ENCODE peak calls at places on chromosomes 5 and 9, in seven cellular contexts. One of them, this sample, is unnamed.

GRCh38 chr9:16119861-16120641 is 567.2 kb downstream of the CCDC171 start:
- DNase-seq in hypothalamus: no peak
- DNase-seq in WTC11: no peak
- DNase-seq in mucosa of gallbladder: no peak
- DNase-seq in fibroblast of pulmonary artery: peak
- DNase-seq in activated CD8-positive, alpha-beta memory T cell treated with anti-CD3 and anti-CD28 coated beads for 24 hours: no peak
- DNase-seq in body of pancreas: no peak
- DNase-seq in this sample: peak

GRCh38 chr9:13266172-13266571 is 13.3 kb downstream of the MPDZ start:
- DNase-seq in hypothalamus: no peak
- DNase-seq in WTC11: no peak
- DNase-seq in mucosa of gallbladder: no peak
- DNase-seq in fibroblast of pulmonary artery: peak
- DNase-seq in activated CD8-positive, alpha-beta memory T cell treated with anti-CD3 and anti-CD28 coated beads for 24 hours: no peak
- DNase-seq in body of pancreas: peak
- DNase-seq in this sample: no peak

GRCh38 chr9:97673922-97674321 is 23.2 kb downstream of the XPA start:
- DNase-seq in hypothalamus: no peak
- DNase-seq in WTC11: no peak
- DNase-seq in mucosa of gallbladder: no peak
- DNase-seq in fibroblast of pulmonary artery: no peak
- DNase-seq in activated CD8-positive, alpha-beta memory T cell treated with anti-CD3 and anti-CD28 coated beads for 24 hours: no peak
- DNase-seq in body of pancreas: no peak
- DNase-seq in this sample: no peak

GRCh38 chr9:28197653-28198052 is 624.4 kb upstream of the C9orf72 start:
- DNase-seq in hypothalamus: no peak
- DNase-seq in WTC11: no peak
- DNase-seq in mucosa of gallbladder: no peak
- DNase-seq in fibroblast of pulmonary artery: no peak
- DNase-seq in activated CD8-positive, alpha-beta memory T cell treated with anti-CD3 and anti-CD28 coated beads for 24 hours: no peak
- DNase-seq in body of pancreas: no peak
- DNase-seq in this sample: no peak

GRCh38 chr5:53331463-53331862 is 149.0 kb upstream of the FST start:
- DNase-seq in hypothalamus: no peak
- DNase-seq in WTC11: no peak
- DNase-seq in mucosa of gallbladder: no peak
- DNase-seq in fibroblast of pulmonary artery: peak
- DNase-seq in activated CD8-positive, alpha-beta memory T cell treated with anti-CD3 and anti-CD28 coated beads for 24 hours: no peak
- DNase-seq in body of pancreas: no peak
- DNase-seq in this sample: peak

GRCh38 chr9:20307662-20308061 is 314.6 kb downstream of the MLLT3 start:
- DNase-seq in hypothalamus: no peak
- DNase-seq in WTC11: peak
- DNase-seq in mucosa of gallbladder: no peak
- DNase-seq in fibroblast of pulmonary artery: no peak
- DNase-seq in activated CD8-positive, alpha-beta memory T cell treated with anti-CD3 and anti-CD28 coated beads for 24 hours: no peak
- DNase-seq in body of pancreas: no peak
- DNase-seq in this sample: no peak

GRCh38 chr5:146427619-146427997 is 19.5 kb upstream of the TCERG1 start:
- DNase-seq in hypothalamus: no peak
- DNase-seq in WTC11: no peak
- DNase-seq in mucosa of gallbladder: no peak
- DNase-seq in fibroblast of pulmonary artery: no peak
- DNase-seq in activated CD8-positive, alpha-beta memory T cell treated with anti-CD3 and anti-CD28 coated beads for 24 hours: no peak
- DNase-seq in body of pancreas: no peak
- DNase-seq in this sample: no peak

GRCh38 chr5:115379622-115380344 is 83.3 kb upstream of the CCDC112 start:
- DNase-seq in hypothalamus: no peak
- DNase-seq in WTC11: no peak
- DNase-seq in mucosa of gallbladder: peak
- DNase-seq in fibroblast of pulmonary artery: no peak
- DNase-seq in activated CD8-positive, alpha-beta memory T cell treated with anti-CD3 and anti-CD28 coated beads for 24 hours: no peak
- DNase-seq in body of pancreas: peak
- DNase-seq in this sample: no peak

GRCh38 chr5:151094054-151094858 is 13.4 kb upstream of the TNIP1 start:
- DNase-seq in hypothalamus: no peak
- DNase-seq in WTC11: no peak
- DNase-seq in mucosa of gallbladder: no peak
- DNase-seq in fibroblast of pulmonary artery: peak
- DNase-seq in activated CD8-positive, alpha-beta memory T cell treated with anti-CD3 and anti-CD28 coated beads for 24 hours: peak
- DNase-seq in body of pancreas: peak
- DNase-seq in this sample: peak

GRCh38 chr5:157384971-157385709 is 74.9 kb upstream of the NIPAL4 start:
- DNase-seq in hypothalamus: no peak
- DNase-seq in WTC11: no peak
- DNase-seq in mucosa of gallbladder: peak
- DNase-seq in fibroblast of pulmonary artery: peak
- DNase-seq in activated CD8-positive, alpha-beta memory T cell treated with anti-CD3 and anti-CD28 coated beads for 24 hours: no peak
- DNase-seq in body of pancreas: peak
- DNase-seq in this sample: peak

GRCh38 chr5:32500206-32500605 is 55.7 kb upstream of the ZFR start:
- DNase-seq in hypothalamus: no peak
- DNase-seq in WTC11: peak
- DNase-seq in mucosa of gallbladder: no peak
- DNase-seq in fibroblast of pulmonary artery: no peak
- DNase-seq in activated CD8-positive, alpha-beta memory T cell treated with anti-CD3 and anti-CD28 coated beads for 24 hours: no peak
- DNase-seq in body of pancreas: no peak
- DNase-seq in this sample: no peak

GRCh38 chr5:2391566-2391965 is 359.9 kb downstream of the IRX2 start:
- DNase-seq in hypothalamus: no peak
- DNase-seq in WTC11: no peak
- DNase-seq in mucosa of gallbladder: no peak
- DNase-seq in fibroblast of pulmonary artery: no peak
- DNase-seq in activated CD8-positive, alpha-beta memory T cell treated with anti-CD3 and anti-CD28 coated beads for 24 hours: no peak
- DNase-seq in body of pancreas: no peak
- DNase-seq in this sample: no peak

GRCh38 chr9:127128341-127129072 is 6.1 kb upstream of the ANGPTL2 start:
- DNase-seq in hypothalamus: no peak
- DNase-seq in WTC11: no peak
- DNase-seq in mucosa of gallbladder: no peak
- DNase-seq in fibroblast of pulmonary artery: no peak
- DNase-seq in activated CD8-positive, alpha-beta memory T cell treated with anti-CD3 and anti-CD28 coated beads for 24 hours: no peak
- DNase-seq in body of pancreas: no peak
- DNase-seq in this sample: no peak

GRCh38 chr5:95907067-95907705 is 54.5 kb downstream of the ELL2 start:
- DNase-seq in hypothalamus: no peak
- DNase-seq in WTC11: no peak
- DNase-seq in mucosa of gallbladder: no peak
- DNase-seq in fibroblast of pulmonary artery: no peak
- DNase-seq in activated CD8-positive, alpha-beta memory T cell treated with anti-CD3 and anti-CD28 coated beads for 24 hours: no peak
- DNase-seq in body of pancreas: no peak
- DNase-seq in this sample: no peak

GRCh38 chr9:111925784-111926183 is 29.2 kb downstream of the UGCG start:
- DNase-seq in hypothalamus: no peak
- DNase-seq in WTC11: no peak
- DNase-seq in mucosa of gallbladder: no peak
- DNase-seq in fibroblast of pulmonary artery: no peak
- DNase-seq in activated CD8-positive, alpha-beta memory T cell treated with anti-CD3 and anti-CD28 coated beads for 24 hours: no peak
- DNase-seq in body of pancreas: no peak
- DNase-seq in this sample: peak

GRCh38 chr5:62460578-62460983 is 48.0 kb downstream of the IPO11 start:
- DNase-seq in hypothalamus: no peak
- DNase-seq in WTC11: no peak
- DNase-seq in mucosa of gallbladder: no peak
- DNase-seq in fibroblast of pulmonary artery: peak
- DNase-seq in activated CD8-positive, alpha-beta memory T cell treated with anti-CD3 and anti-CD28 coated beads for 24 hours: no peak
- DNase-seq in body of pancreas: peak
- DNase-seq in this sample: peak

GRCh38 chr5:109455598-109456096 is 45.9 kb upstream of the PJA2 start:
- DNase-seq in hypothalamus: no peak
- DNase-seq in WTC11: no peak
- DNase-seq in mucosa of gallbladder: peak
- DNase-seq in fibroblast of pulmonary artery: peak
- DNase-seq in activated CD8-positive, alpha-beta memory T cell treated with anti-CD3 and anti-CD28 coated beads for 24 hours: no peak
- DNase-seq in body of pancreas: peak
- DNase-seq in this sample: peak

GRCh38 chr9:126707083-126707482 is 93.4 kb downstream of the LMX1B start:
- DNase-seq in hypothalamus: no peak
- DNase-seq in WTC11: no peak
- DNase-seq in mucosa of gallbladder: no peak
- DNase-seq in fibroblast of pulmonary artery: no peak
- DNase-seq in activated CD8-positive, alpha-beta memory T cell treated with anti-CD3 and anti-CD28 coated beads for 24 hours: no peak
- DNase-seq in body of pancreas: no peak
- DNase-seq in this sample: no peak

GRCh38 chr9:109108318-109108717 is 11.4 kb downstream of the TMEM245 start:
- DNase-seq in hypothalamus: no peak
- DNase-seq in WTC11: no peak
- DNase-seq in mucosa of gallbladder: no peak
- DNase-seq in fibroblast of pulmonary artery: peak
- DNase-seq in activated CD8-positive, alpha-beta memory T cell treated with anti-CD3 and anti-CD28 coated beads for 24 hours: no peak
- DNase-seq in body of pancreas: no peak
- DNase-seq in this sample: peak

GRCh38 chr5:77015938-77016569 is 14.2 kb upstream of the AGGF1 start:
- DNase-seq in hypothalamus: no peak
- DNase-seq in WTC11: no peak
- DNase-seq in mucosa of gallbladder: no peak
- DNase-seq in fibroblast of pulmonary artery: peak
- DNase-seq in activated CD8-positive, alpha-beta memory T cell treated with anti-CD3 and anti-CD28 coated beads for 24 hours: no peak
- DNase-seq in body of pancreas: no peak
- DNase-seq in this sample: peak

GRCh38 chr5:151811593-151812321 is 40.0 kb downstream of the G3BP1 start:
- DNase-seq in hypothalamus: no peak
- DNase-seq in WTC11: no peak
- DNase-seq in mucosa of gallbladder: no peak
- DNase-seq in fibroblast of pulmonary artery: peak
- DNase-seq in activated CD8-positive, alpha-beta memory T cell treated with anti-CD3 and anti-CD28 coated beads for 24 hours: no peak
- DNase-seq in body of pancreas: no peak
- DNase-seq in this sample: no peak

GRCh38 chr5:13946111-13946510 is 1.6 kb upstream of the DNAH5 start:
- DNase-seq in hypothalamus: no peak
- DNase-seq in WTC11: no peak
- DNase-seq in mucosa of gallbladder: no peak
- DNase-seq in fibroblast of pulmonary artery: no peak
- DNase-seq in activated CD8-positive, alpha-beta memory T cell treated with anti-CD3 and anti-CD28 coated beads for 24 hours: no peak
- DNase-seq in body of pancreas: no peak
- DNase-seq in this sample: peak

GRCh38 chr5:74521401-74521800 is 119.1 kb downstream of the ENC1 start:
- DNase-seq in hypothalamus: no peak
- DNase-seq in WTC11: no peak
- DNase-seq in mucosa of gallbladder: no peak
- DNase-seq in fibroblast of pulmonary artery: no peak
- DNase-seq in activated CD8-positive, alpha-beta memory T cell treated with anti-CD3 and anti-CD28 coated beads for 24 hours: no peak
- DNase-seq in body of pancreas: no peak
- DNase-seq in this sample: no peak

GRCh38 chr5:144947019-144947418 is 776.3 kb downstream of the KCTD16 start:
- DNase-seq in hypothalamus: no peak
- DNase-seq in WTC11: no peak
- DNase-seq in mucosa of gallbladder: no peak
- DNase-seq in fibroblast of pulmonary artery: no peak
- DNase-seq in activated CD8-positive, alpha-beta memory T cell treated with anti-CD3 and anti-CD28 coated beads for 24 hours: no peak
- DNase-seq in body of pancreas: no peak
- DNase-seq in this sample: no peak

GRCh38 chr9:13716620-13717019 is 437.1 kb upstream of the MPDZ start:
- DNase-seq in hypothalamus: no peak
- DNase-seq in WTC11: no peak
- DNase-seq in mucosa of gallbladder: no peak
- DNase-seq in fibroblast of pulmonary artery: no peak
- DNase-seq in activated CD8-positive, alpha-beta memory T cell treated with anti-CD3 and anti-CD28 coated beads for 24 hours: no peak
- DNase-seq in body of pancreas: no peak
- DNase-seq in this sample: no peak

GRCh38 chr9:31697956-31698355 is 686.5 kb upstream of the ACO1 start:
- DNase-seq in hypothalamus: no peak
- DNase-seq in WTC11: no peak
- DNase-seq in mucosa of gallbladder: no peak
- DNase-seq in fibroblast of pulmonary artery: no peak
- DNase-seq in activated CD8-positive, alpha-beta memory T cell treated with anti-CD3 and anti-CD28 coated beads for 24 hours: no peak
- DNase-seq in body of pancreas: no peak
- DNase-seq in this sample: no peak

GRCh38 chr5:5116953-5117352 is 23.2 kb upstream of the ADAMTS16 start:
- DNase-seq in hypothalamus: no peak
- DNase-seq in WTC11: no peak
- DNase-seq in mucosa of gallbladder: no peak
- DNase-seq in fibroblast of pulmonary artery: no peak
- DNase-seq in activated CD8-positive, alpha-beta memory T cell treated with anti-CD3 and anti-CD28 coated beads for 24 hours: no peak
- DNase-seq in body of pancreas: no peak
- DNase-seq in this sample: no peak

GRCh38 chr5:97874491-97874890 is 691.4 kb upstream of the RIOK2 start:
- DNase-seq in hypothalamus: no peak
- DNase-seq in WTC11: no peak
- DNase-seq in mucosa of gallbladder: no peak
- DNase-seq in fibroblast of pulmonary artery: no peak
- DNase-seq in activated CD8-positive, alpha-beta memory T cell treated with anti-CD3 and anti-CD28 coated beads for 24 hours: no peak
- DNase-seq in body of pancreas: no peak
- DNase-seq in this sample: no peak

GRCh38 chr5:151040211-151040747 is 19.9 kb downstream of the GPX3 start:
- DNase-seq in hypothalamus: no peak
- DNase-seq in WTC11: no peak
- DNase-seq in mucosa of gallbladder: no peak
- DNase-seq in fibroblast of pulmonary artery: peak
- DNase-seq in activated CD8-positive, alpha-beta memory T cell treated with anti-CD3 and anti-CD28 coated beads for 24 hours: no peak
- DNase-seq in body of pancreas: no peak
- DNase-seq in this sample: no peak

GRCh38 chr9:113509463-113509862 is 45.9 kb downstream of the RGS3 start:
- DNase-seq in hypothalamus: no peak
- DNase-seq in WTC11: no peak
- DNase-seq in mucosa of gallbladder: no peak
- DNase-seq in fibroblast of pulmonary artery: peak
- DNase-seq in activated CD8-positive, alpha-beta memory T cell treated with anti-CD3 and anti-CD28 coated beads for 24 hours: no peak
- DNase-seq in body of pancreas: no peak
- DNase-seq in this sample: peak

GRCh38 chr5:180975338-180975737 is 13.3 kb upstream of the BTNL3 start:
- DNase-seq in hypothalamus: no peak
- DNase-seq in WTC11: no peak
- DNase-seq in mucosa of gallbladder: no peak
- DNase-seq in fibroblast of pulmonary artery: no peak
- DNase-seq in activated CD8-positive, alpha-beta memory T cell treated with anti-CD3 and anti-CD28 coated beads for 24 hours: no peak
- DNase-seq in body of pancreas: no peak
- DNase-seq in this sample: no peak

GRCh38 chr9:76690575-76691370 is 73.5 kb upstream of the PCA3 start:
- DNase-seq in hypothalamus: no peak
- DNase-seq in WTC11: no peak
- DNase-seq in mucosa of gallbladder: no peak
- DNase-seq in fibroblast of pulmonary artery: no peak
- DNase-seq in activated CD8-positive, alpha-beta memory T cell treated with anti-CD3 and anti-CD28 coated beads for 24 hours: no peak
- DNase-seq in body of pancreas: no peak
- DNase-seq in this sample: peak

GRCh38 chr5:128671861-128672414 is 133.9 kb upstream of the FBN2 start:
- DNase-seq in hypothalamus: no peak
- DNase-seq in WTC11: no peak
- DNase-seq in mucosa of gallbladder: no peak
- DNase-seq in fibroblast of pulmonary artery: no peak
- DNase-seq in activated CD8-positive, alpha-beta memory T cell treated with anti-CD3 and anti-CD28 coated beads for 24 hours: no peak
- DNase-seq in body of pancreas: no peak
- DNase-seq in this sample: peak

GRCh38 chr5:74560245-74560644 is 80.3 kb downstream of the ENC1 start:
- DNase-seq in hypothalamus: no peak
- DNase-seq in WTC11: no peak
- DNase-seq in mucosa of gallbladder: no peak
- DNase-seq in fibroblast of pulmonary artery: no peak
- DNase-seq in activated CD8-positive, alpha-beta memory T cell treated with anti-CD3 and anti-CD28 coated beads for 24 hours: no peak
- DNase-seq in body of pancreas: no peak
- DNase-seq in this sample: no peak

GRCh38 chr5:135822286-135822685 is 12.2 kb upstream of the SLC25A48 start:
- DNase-seq in hypothalamus: no peak
- DNase-seq in WTC11: no peak
- DNase-seq in mucosa of gallbladder: no peak
- DNase-seq in fibroblast of pulmonary artery: no peak
- DNase-seq in activated CD8-positive, alpha-beta memory T cell treated with anti-CD3 and anti-CD28 coated beads for 24 hours: no peak
- DNase-seq in body of pancreas: no peak
- DNase-seq in this sample: no peak

GRCh38 chr5:142507528-142507927 is 178.4 kb downstream of the FGF1 start:
- DNase-seq in hypothalamus: no peak
- DNase-seq in WTC11: no peak
- DNase-seq in mucosa of gallbladder: no peak
- DNase-seq in fibroblast of pulmonary artery: no peak
- DNase-seq in activated CD8-positive, alpha-beta memory T cell treated with anti-CD3 and anti-CD28 coated beads for 24 hours: no peak
- DNase-seq in body of pancreas: no peak
- DNase-seq in this sample: no peak

GRCh38 chr5:159971931-159972461 is 36.9 kb upstream of the TTC1 start:
- DNase-seq in hypothalamus: no peak
- DNase-seq in WTC11: peak
- DNase-seq in mucosa of gallbladder: peak
- DNase-seq in fibroblast of pulmonary artery: no peak
- DNase-seq in activated CD8-positive, alpha-beta memory T cell treated with anti-CD3 and anti-CD28 coated beads for 24 hours: no peak
- DNase-seq in body of pancreas: no peak
- DNase-seq in this sample: peak

GRCh38 chr9:73199886-73200285 is 48.2 kb downstream of the ANXA1 start:
- DNase-seq in hypothalamus: no peak
- DNase-seq in WTC11: peak
- DNase-seq in mucosa of gallbladder: no peak
- DNase-seq in fibroblast of pulmonary artery: no peak
- DNase-seq in activated CD8-positive, alpha-beta memory T cell treated with anti-CD3 and anti-CD28 coated beads for 24 hours: no peak
- DNase-seq in body of pancreas: no peak
- DNase-seq in this sample: no peak

This sample was measured in adipocyte.